ENCODE peak calls at places on chromosomes 7 and 10, in seven cellular contexts. F, S, Y, T, I, A and O are unnamed samples.

GRCh38 chr7:158356454-158356853 is 231.2 kb downstream of the PTPRN2 start:
- DNase-seq in S (no peak), I (no peak), A (no peak), T (no peak), F (no peak), Y (no peak), O (no peak)

GRCh38 chr10:50861370-50861769 is 24.1 kb downstream of the A1CF start:
- DNase-seq in A (no peak), F (no peak), I (no peak), Y (no peak), T (no peak), S (no peak), O (no peak)

GRCh38 chr10:78634389-78634815 is 434.4 kb upstream of the ZMIZ1 start:
- DNase-seq in F (no peak), A (no peak), I (peak), T (peak), Y (peak), S (peak), O (peak)

GRCh38 chr7:16465469-16466086 is at the start of gene SOSTDC1:
- DNase-seq in I (peak), F (peak), A (no peak), S (no peak), Y (no peak), T (no peak), O (no peak)

GRCh38 chr7:55426676-55427075 is 61.5 kb downstream of the LANCL2 start:
- DNase-seq in I (no peak), A (no peak), Y (no peak), S (no peak), F (no peak), T (peak), O (no peak)

GRCh38 chr10:133611079-133611478 is 15.5 kb downstream of the FRG2B start:
- DNase-seq in I (no peak), A (no peak), Y (no peak), S (no peak), T (no peak), F (no peak), O (no peak)

GRCh38 chr7:14639801-14640200 is 262.8 kb downstream of the DGKB start:
- DNase-seq in F (no peak), Y (no peak), S (no peak), I (no peak), T (no peak), A (no peak), O (peak)

GRCh38 chr10:122054046-122055025 is 65.4 kb downstream of the TACC2 start:
- DNase-seq in T (peak), A (peak), F (peak), S (no peak), Y (peak), I (peak), O (peak)

GRCh38 chr7:41910916-41911315 is 208.0 kb upstream of the INHBA start:
- DNase-seq in Y (no peak), I (no peak), T (no peak), A (no peak), S (no peak), F (no peak), O (no peak)

GRCh38 chr7:134755422-134756022 is 23.9 kb upstream of the CALD1 start:
- DNase-seq in S (no peak), A (peak), I (peak), F (peak), Y (no peak), T (no peak), O (no peak)

GRCh38 chr10:43314626-43315025 is 47.8 kb upstream of the RASGEF1A start:
- DNase-seq in T (no peak), S (no peak), I (no peak), Y (no peak), F (no peak), A (no peak), O (no peak)

GRCh38 chr10:35792301-35792700 is 150.2 kb upstream of the FZD8 start:
- DNase-seq in F (no peak), I (no peak), T (no peak), S (no peak), Y (no peak), A (no peak), O (no peak)

GRCh38 chr7:23490357-23491131 is 20.3 kb upstream of the IGF2BP3 start:
- DNase-seq in S (no peak), F (no peak), Y (no peak), T (no peak), A (no peak), I (peak), O (no peak)

GRCh38 chr10:123855013-123855684 is 36.5 kb downstream of the CPXM2 start:
- DNase-seq in F (no peak), S (no peak), T (no peak), Y (no peak), I (no peak), A (no peak), O (no peak)

GRCh38 chr7:47085491-47086275 is 496.2 kb downstream of the TNS3 start:
- DNase-seq in F (no peak), A (peak), T (no peak), I (no peak), Y (no peak), S (no peak), O (no peak)

GRCh38 chr7:44396931-44397525 is 71.6 kb upstream of the CAMK2B start:
- DNase-seq in A (no peak), F (no peak), S (no peak), T (no peak), Y (no peak), I (peak), O (no peak)

GRCh38 chr10:99937630-99938029 is 72.1 kb downstream of the DNMBP start:
- DNase-seq in T (no peak), A (no peak), S (no peak), I (no peak), F (no peak), Y (no peak), O (no peak)

GRCh38 chr10:132237871-132238270 is 51.1 kb downstream of the DPYSL4 start:
- DNase-seq in F (no peak), A (no peak), I (no peak), Y (no peak), T (no peak), S (no peak), O (no peak)

GRCh38 chr7:90749774-90750173 is 153.7 kb downstream of the CDK14 start:
- DNase-seq in Y (no peak), I (peak), T (no peak), S (no peak), A (peak), F (peak), O (no peak)

GRCh38 chr10:76309744-76310441 is 878.5 kb downstream of the LRMDA start:
- DNase-seq in S (no peak), Y (peak), I (peak), F (no peak), T (no peak), A (peak), O (no peak)

GRCh38 chr10:120428754-120429153 is 28.3 kb upstream of the PLPP4 start:
- DNase-seq in A (no peak), Y (no peak), I (no peak), S (no peak), T (no peak), F (no peak), O (no peak)

GRCh38 chr10:45373003-45373782 is 823 bp upstream of the ALOX5 start:
- DNase-seq in Y (no peak), T (no peak), A (no peak), I (no peak), F (peak), S (peak), O (no peak)

GRCh38 chr10:51860257-51860656 is 160.9 kb upstream of the CSTF2T start:
- DNase-seq in A (peak), I (peak), Y (peak), S (no peak), F (no peak), T (no peak), O (no peak)

GRCh38 chr10:91919651-91920050 is 3.9 kb upstream of the BTAF1 start:
- DNase-seq in F (no peak), T (no peak), Y (no peak), A (no peak), I (no peak), S (no peak), O (no peak)

GRCh38 chr10:101972761-101973160 is 83.2 kb downstream of the ARMH3 start:
- DNase-seq in F (no peak), S (no peak), A (no peak), I (no peak), T (no peak), Y (no peak), O (no peak)

GRCh38 chr7:55127135-55127551 is 108.3 kb downstream of the EGFR start:
- DNase-seq in A (no peak), S (no peak), Y (no peak), T (no peak), F (no peak), I (no peak), O (no peak)

GRCh38 chr10:21953585-21954057 is 49.9 kb downstream of the DNAJC1 start:
- DNase-seq in S (no peak), A (peak), Y (no peak), I (peak), F (peak), T (no peak), O (peak)

DNA sequence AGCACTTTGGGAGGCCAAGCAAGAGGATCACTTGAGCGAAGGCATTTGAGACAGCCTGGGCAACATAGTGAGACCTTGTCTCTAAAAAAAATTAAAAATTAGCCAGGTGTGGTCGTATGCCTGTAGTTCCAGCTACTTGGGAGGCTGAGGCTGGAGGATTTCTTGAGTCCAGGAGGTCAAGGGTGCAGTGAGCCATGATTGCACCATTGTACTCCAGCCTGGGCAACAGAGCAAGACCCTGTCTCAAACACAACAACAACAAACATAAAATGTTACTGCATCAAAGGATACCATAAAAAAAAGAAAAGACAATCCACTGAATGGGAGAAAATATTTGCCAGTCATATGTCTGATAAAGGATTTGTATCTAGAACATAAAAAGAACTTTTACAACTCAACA is 60.5 kb downstream of the TACR2 start:
- DNase-seq in A (no peak), Y (no peak), T (no peak), F (no peak), I (no peak), S (no peak), O (no peak)
- TF ChIP-seq CTCF in A (no peak), Y (no peak), T (no peak), F (no peak), I (no peak), S (no peak), O (no peak)

GRCh38 chr7:82742163-82742562 is 298.6 kb upstream of the CACNA2D1 start:
- DNase-seq in Y (no peak), I (no peak), A (no peak), S (no peak), F (no peak), T (no peak), O (no peak)

GRCh38 chr7:82736633-82737032 is 293.1 kb upstream of the CACNA2D1 start:
- DNase-seq in T (no peak), Y (no peak), S (no peak), I (no peak), F (no peak), A (no peak), O (no peak)

GRCh38 chr7:82741493-82741892 is 297.9 kb upstream of the CACNA2D1 start:
- DNase-seq in T (no peak), S (no peak), Y (no peak), F (no peak), I (no peak), A (no peak), O (no peak)

GRCh38 chr7:82745117-82745516 is 301.5 kb upstream of the CACNA2D1 start:
- DNase-seq in T (peak), S (no peak), F (peak), A (peak), Y (no peak), I (no peak), O (no peak)

GRCh38 chr7:82740246-82740848 is 296.8 kb upstream of the CACNA2D1 start:
- DNase-seq in S (peak), Y (no peak), A (peak), I (peak), F (peak), T (peak), O (peak)
- TF ChIP-seq CTCF in S (peak), Y (no peak), A (peak), I (peak), F (peak), T (peak), O (peak)

GRCh38 chr7:50226669-50227068 is 77.8 kb upstream of the IKZF1 start:
- DNase-seq in F (no peak), I (no peak), T (no peak), Y (no peak), A (no peak), S (no peak), O (no peak)

GRCh38 chr7:50227623-50228618 is 76.6 kb upstream of the IKZF1 start:
- DNase-seq in I (no peak), F (no peak), T (no peak), A (no peak), Y (no peak), S (no peak), O (no peak)

GRCh38 chr7:50226139-50226538 is 78.4 kb upstream of the IKZF1 start:
- DNase-seq in F (no peak), T (no peak), I (no peak), A (no peak), Y (no peak), S (no peak), O (no peak)

GRCh38 chr7:50229964-50230363 is 74.6 kb upstream of the IKZF1 start:
- DNase-seq in F (no peak), S (no peak), A (no peak), Y (no peak), I (no peak), T (no peak), O (no peak)
- TF ChIP-seq CTCF in F (peak), S (peak), A (peak), Y (no peak), I (no peak), T (peak), O (no peak)

GRCh38 chr7:116524609-116525297 is at the start of gene CAV1:
- DNase-seq in A (peak), S (peak), Y (peak), T (peak), I (peak), F (peak), O (peak)
- TF ChIP-seq CTCF in A (peak), S (no peak), Y (peak), T (peak), I (no peak), F (peak), O (peak)

GRCh38 chr7:131717181-131717580 is 160.8 kb upstream of the PODXL start:
- DNase-seq in S (no peak), F (no peak), I (no peak), Y (no peak), T (no peak), A (no peak), O (no peak)
- TF ChIP-seq CTCF in S (no peak), F (no peak), I (no peak), Y (no peak), T (no peak), A (no peak), O (no peak)

GRCh38 chr10:90149563-90149962 is 448.2 kb downstream of the KIF20B start:
- DNase-seq in I (no peak), T (no peak), A (no peak), Y (no peak), S (no peak), F (no peak), O (no peak)

DNA sequence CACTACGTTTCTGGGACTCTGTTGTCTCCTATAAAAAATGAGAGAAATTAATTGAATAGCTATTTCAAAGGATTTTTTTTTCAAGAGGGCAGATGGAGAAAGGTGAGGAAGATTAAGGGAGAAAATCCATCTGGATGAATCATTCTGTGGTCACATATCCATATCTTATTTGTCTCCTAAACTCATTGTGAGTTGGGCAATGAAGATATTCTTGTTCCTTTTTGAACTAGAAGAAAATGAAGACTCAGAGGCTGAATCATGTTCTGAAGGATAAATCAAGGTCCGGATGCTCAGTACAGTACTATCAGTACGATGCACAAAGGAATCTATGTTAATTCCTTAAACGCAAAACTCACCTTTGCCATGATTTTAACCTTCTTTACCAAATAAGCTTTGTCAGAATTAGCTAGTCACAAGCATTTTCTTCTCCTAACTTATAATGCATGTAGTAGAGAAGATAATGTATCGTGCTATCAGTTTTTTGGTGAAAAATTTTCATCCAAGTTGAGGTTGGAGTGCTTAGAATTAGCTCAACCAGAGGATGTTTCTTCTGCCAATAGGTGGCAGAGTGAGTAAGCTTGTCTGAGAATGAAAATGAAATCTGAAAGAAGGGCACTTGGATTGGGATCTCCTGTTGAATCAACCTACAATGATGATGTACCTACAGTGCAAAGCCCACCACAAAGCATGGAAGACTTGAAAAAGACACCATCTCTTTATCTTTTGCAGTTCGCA is 446.9 kb downstream of the KIF20B start:
- DNase-seq in A (no peak), F (peak), I (peak), S (no peak), T (no peak), Y (no peak), O (peak)
- TF ChIP-seq CTCF in A (peak), F (peak), I (peak), S (peak), T (peak), Y (no peak), O (peak)

GRCh38 chr7:13117103-13117502 is 429.7 kb downstream of the ARL4A start:
- DNase-seq in T (no peak), F (no peak), S (no peak), A (peak), I (peak), Y (no peak), O (peak)
- TF ChIP-seq CTCF in T (peak), F (peak), S (peak), A (peak), I (peak), Y (no peak), O (peak)

DNA sequence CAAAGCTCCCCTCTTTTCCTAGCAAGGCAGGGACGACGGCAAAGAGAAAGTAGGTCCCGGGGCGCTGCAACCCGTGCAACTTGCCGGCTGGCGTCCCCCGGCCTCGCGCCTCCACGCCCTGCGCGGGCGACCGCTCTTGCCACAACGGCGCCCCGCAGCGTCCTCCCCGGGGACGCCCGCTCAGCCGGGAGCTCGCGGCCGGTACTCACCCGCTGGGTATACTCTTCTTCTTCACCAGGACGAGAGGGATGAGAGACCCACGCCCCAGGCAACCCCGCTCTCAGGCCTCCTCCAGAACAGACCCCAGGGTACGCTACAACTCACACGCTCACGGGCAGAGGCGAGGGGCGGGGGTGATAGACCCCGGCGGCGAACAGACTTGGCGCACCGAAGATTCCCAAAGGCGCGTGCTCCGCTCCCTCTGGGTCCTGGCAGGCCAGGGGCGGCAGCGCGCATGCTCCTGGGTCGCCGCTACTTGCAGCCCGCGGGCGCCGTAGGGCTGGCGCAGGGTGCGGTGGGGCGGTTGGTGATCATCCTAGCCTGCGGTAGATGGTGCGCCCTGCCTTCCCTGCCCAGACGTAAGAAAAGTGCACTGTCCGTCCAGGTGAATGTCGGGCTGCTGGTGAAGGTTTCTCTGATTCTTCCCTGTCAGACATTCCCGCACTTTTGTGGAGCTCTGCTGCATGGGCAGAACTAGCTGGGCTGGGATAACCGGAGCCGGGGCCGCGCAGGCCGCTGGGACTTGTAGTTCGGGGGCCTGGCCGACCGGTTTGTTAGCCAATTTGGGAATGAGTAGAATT is at the start of gene CC2D2B:
- DNase-seq in A (peak), F (peak), Y (peak), S (peak), T (peak), I (peak), O (peak)
- TF ChIP-seq CTCF in A (peak), F (peak), Y (no peak), S (no peak), T (no peak), I (no peak), O (peak)

GRCh38 chr7:99386584-99387238 is 12.2 kb downstream of the ARPC1B start:
- DNase-seq in I (peak), Y (no peak), S (no peak), A (peak), F (no peak), T (no peak), O (no peak)
- TF ChIP-seq CTCF in I (peak), Y (no peak), S (no peak), A (peak), F (peak), T (peak), O (no peak)

GRCh38 chr7:127504715-127505114 is 80.7 kb downstream of the GCC1 start:
- DNase-seq in Y (no peak), T (peak), I (peak), F (peak), A (no peak), S (no peak), O (peak)
- TF ChIP-seq CTCF in Y (no peak), T (peak), I (peak), F (peak), A (peak), S (peak), O (peak)